ENCODE peak calls at places on chromosomes 6 and 20, in eight cellular contexts. Q, C, T, B, N, Y, J and W are unnamed samples.

GRCh38 chr6:118892248-118893094 is 1.5 kb upstream of the ASF1A start:
- DNase-seq in J (no peak), Q (no peak), T (peak), C (no peak), Y (no peak), N (no peak), B (no peak), W (no peak)

GRCh38 chr20:64139200-64140081 is 24.8 kb upstream of the MYT1 start:
- DNase-seq in T (no peak), J (no peak), B (no peak), Q (peak), C (no peak), Y (no peak), N (no peak), W (no peak)

GRCh38 chr20:12047838-12048432 is 130.2 kb downstream of the BTBD3 start:
- DNase-seq in T (no peak), J (no peak), Y (no peak), B (no peak), Q (no peak), C (no peak), N (peak), W (no peak)

GRCh38 chr6:38589367-38589720 is 50.4 kb downstream of the BTBD9 start:
- DNase-seq in B (no peak), Q (no peak), Y (no peak), C (no peak), T (no peak), J (no peak), N (no peak), W (no peak)

GRCh38 chr6:134640975-134641429 is 308.9 kb downstream of the ALDH8A1 start:
- DNase-seq in Y (peak), N (peak), T (peak), J (peak), B (peak), C (peak), Q (no peak), W (peak)

GRCh38 chr6:100512203-100512862 is 47.6 kb upstream of the SIM1 start:
- DNase-seq in C (no peak), N (peak), B (no peak), T (no peak), Q (no peak), J (no peak), Y (no peak), W (no peak)

GRCh38 chr20:8424010-8424409 is 291.9 kb downstream of the PLCB1 start:
- DNase-seq in N (peak), T (no peak), J (peak), Y (no peak), C (no peak), Q (no peak), B (no peak), W (no peak)

GRCh38 chr6:16752206-16752867 is 8.9 kb downstream of the ATXN1 start:
- DNase-seq in B (no peak), C (no peak), J (no peak), Y (no peak), N (peak), Q (peak), T (no peak), W (no peak)

GRCh38 chr6:166412156-166412910 is 29.6 kb upstream of the MPC1 start:
- DNase-seq in J (no peak), N (no peak), C (no peak), Y (no peak), T (no peak), B (no peak), Q (no peak), W (no peak)

GRCh38 chr20:32476684-32477593 is 108.2 kb downstream of the NOL4L start:
- DNase-seq in B (no peak), T (peak), N (no peak), C (no peak), Q (peak), Y (no peak), J (no peak), W (no peak)